ENCODE peak calls at places on chromosomes 4 and X, in seven cellular contexts. One of them, this sample, is unnamed.

GRCh38 chr4:184282251-184282713 is 64.6 kb upstream of the ENPP6 start:
- DNase-seq in NCI-H345: peak
- DNase-seq in brain microvascular endothelial cell: no peak
- DNase-seq in AG10803: no peak
- DNase-seq in aorta: no peak
- DNase-seq in fibroblast of pulmonary artery: no peak
- DNase-seq in mesenchymal stem cell: no peak
- DNase-seq in this sample: peak

GRCh38 chr4:139279723-139280620 is at the start of gene MGARP:
- DNase-seq in fibroblast of pulmonary artery: peak
- DNase-seq in AG10803: no peak
- DNase-seq in NCI-H345: no peak
- DNase-seq in aorta: peak
- DNase-seq in mesenchymal stem cell: peak
- DNase-seq in brain microvascular endothelial cell: no peak
- DNase-seq in this sample: no peak

GRCh38 chrX:154443479-154443910 is 446 bp upstream of the FAM50A start:
- DNase-seq in NCI-H345: no peak
- DNase-seq in brain microvascular endothelial cell: no peak
- DNase-seq in AG10803: no peak
- DNase-seq in fibroblast of pulmonary artery: no peak
- DNase-seq in mesenchymal stem cell: peak
- DNase-seq in aorta: no peak
- DNase-seq in this sample: no peak

GRCh38 chrX:107678957-107679740 is 50.8 kb downstream of the PRPS1 start:
- DNase-seq in NCI-H345: no peak
- DNase-seq in aorta: peak
- DNase-seq in mesenchymal stem cell: peak
- DNase-seq in fibroblast of pulmonary artery: peak
- DNase-seq in brain microvascular endothelial cell: peak
- DNase-seq in AG10803: peak
- DNase-seq in this sample: no peak

GRCh38 chrX:111779582-111779981 is 96.4 kb upstream of the TRPC5OS start:
- DNase-seq in NCI-H345: no peak
- DNase-seq in fibroblast of pulmonary artery: no peak
- DNase-seq in AG10803: no peak
- DNase-seq in aorta: no peak
- DNase-seq in mesenchymal stem cell: no peak
- DNase-seq in brain microvascular endothelial cell: no peak
- DNase-seq in this sample: no peak

GRCh38 chr4:189092596-189092995 is 848.1 kb upstream of the FRG1 start:
- DNase-seq in AG10803: peak
- DNase-seq in fibroblast of pulmonary artery: peak
- DNase-seq in brain microvascular endothelial cell: peak
- DNase-seq in aorta: no peak
- DNase-seq in NCI-H345: no peak
- DNase-seq in mesenchymal stem cell: peak
- DNase-seq in this sample: no peak

GRCh38 chr4:1819284-1819683 is 26.2 kb downstream of the FGFR3 start:
- DNase-seq in mesenchymal stem cell: no peak
- DNase-seq in NCI-H345: no peak
- DNase-seq in AG10803: no peak
- DNase-seq in brain microvascular endothelial cell: no peak
- DNase-seq in fibroblast of pulmonary artery: no peak
- DNase-seq in aorta: no peak
- DNase-seq in this sample: no peak

GRCh38 chrX:153767674-153768055 is 3.6 kb downstream of the PLXNB3 start:
- DNase-seq in AG10803: no peak
- DNase-seq in brain microvascular endothelial cell: no peak
- DNase-seq in aorta: peak
- DNase-seq in mesenchymal stem cell: no peak
- DNase-seq in fibroblast of pulmonary artery: no peak
- DNase-seq in NCI-H345: no peak
- DNase-seq in this sample: no peak

GRCh38 chrX:78923198-78924015 is 21.8 kb upstream of the P2RY10 start:
- DNase-seq in mesenchymal stem cell: no peak
- DNase-seq in fibroblast of pulmonary artery: no peak
- DNase-seq in aorta: no peak
- DNase-seq in NCI-H345: no peak
- DNase-seq in AG10803: no peak
- DNase-seq in brain microvascular endothelial cell: no peak
- DNase-seq in this sample: no peak

GRCh38 chrX:68490644-68491043 is 8.2 kb upstream of the YIPF6 start:
- DNase-seq in mesenchymal stem cell: peak
- DNase-seq in NCI-H345: no peak
- DNase-seq in AG10803: peak
- DNase-seq in aorta: no peak
- DNase-seq in fibroblast of pulmonary artery: peak
- DNase-seq in brain microvascular endothelial cell: peak
- DNase-seq in this sample: no peak

GRCh38 chr4:79132826-79133225 is 193.0 kb downstream of the NAA11 start:
- DNase-seq in aorta: no peak
- DNase-seq in mesenchymal stem cell: no peak
- DNase-seq in NCI-H345: no peak
- DNase-seq in AG10803: no peak
- DNase-seq in fibroblast of pulmonary artery: no peak
- DNase-seq in brain microvascular endothelial cell: no peak
- DNase-seq in this sample: no peak

GRCh38 chr4:145299380-145300076 is 119.1 kb upstream of the OTUD4 start:
- DNase-seq in NCI-H345: no peak
- DNase-seq in mesenchymal stem cell: peak
- DNase-seq in brain microvascular endothelial cell: peak
- DNase-seq in aorta: no peak
- DNase-seq in AG10803: peak
- DNase-seq in fibroblast of pulmonary artery: peak
- DNase-seq in this sample: no peak

GRCh38 chrX:46029777-46030176 is 515.4 kb downstream of the ZNF674 start:
- DNase-seq in fibroblast of pulmonary artery: no peak
- DNase-seq in AG10803: no peak
- DNase-seq in mesenchymal stem cell: no peak
- DNase-seq in brain microvascular endothelial cell: no peak
- DNase-seq in aorta: no peak
- DNase-seq in NCI-H345: peak
- DNase-seq in this sample: peak

GRCh38 chrX:133294126-133294525 is 76.0 kb upstream of the TFDP3 start:
- DNase-seq in fibroblast of pulmonary artery: no peak
- DNase-seq in mesenchymal stem cell: peak
- DNase-seq in NCI-H345: no peak
- DNase-seq in brain microvascular endothelial cell: no peak
- DNase-seq in AG10803: peak
- DNase-seq in aorta: no peak
- DNase-seq in this sample: no peak

GRCh38 chr4:3123201-3123671 is 48.8 kb downstream of the HTT start:
- DNase-seq in fibroblast of pulmonary artery: peak
- DNase-seq in aorta: no peak
- DNase-seq in brain microvascular endothelial cell: peak
- DNase-seq in AG10803: peak
- DNase-seq in NCI-H345: no peak
- DNase-seq in mesenchymal stem cell: peak
- DNase-seq in this sample: no peak

GRCh38 chrX:81263067-81263466 is 61.2 kb downstream of the SH3BGRL start:
- DNase-seq in AG10803: no peak
- DNase-seq in mesenchymal stem cell: no peak
- DNase-seq in brain microvascular endothelial cell: no peak
- DNase-seq in NCI-H345: no peak
- DNase-seq in aorta: no peak
- DNase-seq in fibroblast of pulmonary artery: no peak
- DNase-seq in this sample: no peak

GRCh38 chr4:143084566-143084965 is 100.2 kb upstream of the USP38 start:
- DNase-seq in brain microvascular endothelial cell: no peak
- DNase-seq in aorta: no peak
- DNase-seq in fibroblast of pulmonary artery: no peak
- DNase-seq in mesenchymal stem cell: no peak
- DNase-seq in AG10803: no peak
- DNase-seq in NCI-H345: no peak
- DNase-seq in this sample: no peak

GRCh38 chr4:8459867-8460453 is 19.4 kb downstream of the TRMT44 start:
- DNase-seq in mesenchymal stem cell: no peak
- DNase-seq in brain microvascular endothelial cell: no peak
- DNase-seq in NCI-H345: no peak
- DNase-seq in fibroblast of pulmonary artery: no peak
- DNase-seq in AG10803: no peak
- DNase-seq in aorta: no peak
- DNase-seq in this sample: no peak

GRCh38 chrX:81556880-81557279 is 355.0 kb downstream of the SH3BGRL start:
- DNase-seq in mesenchymal stem cell: no peak
- DNase-seq in AG10803: no peak
- DNase-seq in aorta: no peak
- DNase-seq in NCI-H345: no peak
- DNase-seq in fibroblast of pulmonary artery: no peak
- DNase-seq in brain microvascular endothelial cell: no peak
- DNase-seq in this sample: no peak

GRCh38 chr4:140343303-140343702 is 30.1 kb upstream of the SCOC start:
- DNase-seq in mesenchymal stem cell: no peak
- DNase-seq in AG10803: no peak
- DNase-seq in fibroblast of pulmonary artery: peak
- DNase-seq in aorta: no peak
- DNase-seq in brain microvascular endothelial cell: no peak
- DNase-seq in NCI-H345: no peak
- DNase-seq in this sample: no peak

GRCh38 chr4:39563448-39563847 is 36.2 kb upstream of the UGDH start:
- DNase-seq in NCI-H345: no peak
- DNase-seq in aorta: no peak
- DNase-seq in mesenchymal stem cell: no peak
- DNase-seq in brain microvascular endothelial cell: no peak
- DNase-seq in AG10803: no peak
- DNase-seq in fibroblast of pulmonary artery: no peak
- DNase-seq in this sample: no peak

GRCh38 chrX:30153881-30154260 is 61.5 kb upstream of the MAGEB2 start:
- DNase-seq in aorta: no peak
- DNase-seq in brain microvascular endothelial cell: no peak
- DNase-seq in fibroblast of pulmonary artery: peak
- DNase-seq in mesenchymal stem cell: peak
- DNase-seq in NCI-H345: no peak
- DNase-seq in AG10803: peak
- DNase-seq in this sample: no peak

GRCh38 chr4:38161208-38162113 is 201.3 kb downstream of the PTTG2 start:
- DNase-seq in fibroblast of pulmonary artery: no peak
- DNase-seq in aorta: no peak
- DNase-seq in AG10803: peak
- DNase-seq in NCI-H345: no peak
- DNase-seq in mesenchymal stem cell: peak
- DNase-seq in brain microvascular endothelial cell: no peak
- DNase-seq in this sample: peak

GRCh38 chr4:3302164-3302785 is 9.5 kb downstream of the RGS12 start:
- DNase-seq in aorta: peak
- DNase-seq in NCI-H345: no peak
- DNase-seq in AG10803: no peak
- DNase-seq in brain microvascular endothelial cell: no peak
- DNase-seq in mesenchymal stem cell: no peak
- DNase-seq in fibroblast of pulmonary artery: no peak
- DNase-seq in this sample: no peak

GRCh38 chr4:54101190-54102041 is 1.5 kb downstream of the GSX2 start:
- DNase-seq in fibroblast of pulmonary artery: no peak
- DNase-seq in NCI-H345: no peak
- DNase-seq in brain microvascular endothelial cell: no peak
- DNase-seq in aorta: no peak
- DNase-seq in AG10803: no peak
- DNase-seq in mesenchymal stem cell: no peak
- DNase-seq in this sample: no peak

GRCh38 chr4:48268956-48269860 is at the start of gene TEC:
- DNase-seq in fibroblast of pulmonary artery: no peak
- DNase-seq in AG10803: peak
- DNase-seq in aorta: peak
- DNase-seq in mesenchymal stem cell: peak
- DNase-seq in brain microvascular endothelial cell: no peak
- DNase-seq in NCI-H345: no peak
- DNase-seq in this sample: no peak

GRCh38 chr4:128155874-128156456 is 94.9 kb downstream of the LARP1B start:
- DNase-seq in brain microvascular endothelial cell: no peak
- DNase-seq in mesenchymal stem cell: no peak
- DNase-seq in fibroblast of pulmonary artery: no peak
- DNase-seq in aorta: no peak
- DNase-seq in AG10803: no peak
- DNase-seq in NCI-H345: no peak
- DNase-seq in this sample: no peak

GRCh38 chrX:46882266-46882665 is 30.0 kb upstream of the JADE3 start:
- DNase-seq in AG10803: no peak
- DNase-seq in fibroblast of pulmonary artery: no peak
- DNase-seq in NCI-H345: no peak
- DNase-seq in brain microvascular endothelial cell: no peak
- DNase-seq in mesenchymal stem cell: no peak
- DNase-seq in aorta: no peak
- DNase-seq in this sample: no peak

GRCh38 chrX:75746891-75747639 is 38.0 kb downstream of the MAGEE2 start:
- DNase-seq in AG10803: peak
- DNase-seq in fibroblast of pulmonary artery: peak
- DNase-seq in NCI-H345: peak
- DNase-seq in aorta: peak
- DNase-seq in brain microvascular endothelial cell: peak
- DNase-seq in mesenchymal stem cell: peak
- DNase-seq in this sample: no peak

This sample was measured in DMS153.